ENCODE peak calls at places on chromosomes 11 and 22, in eight cellular contexts. One of them, this sample, is unnamed.
A peak's percentile ranks its signal among the peaks of the same experiment; 100 is the strongest.

GRCh38 chr22:19767427-19768380 is 7.1 kb downstream of the TBX1 start:
- DNase-seq in cardiac muscle cell: no peak
- DNase-seq in suprapubic skin: no peak
- DNase-seq in H1: no peak
- DNase-seq in H9: peak; percentile 68
- DNase-seq in right atrium auricular region: no peak
- DNase-seq in HCT116: peak; percentile 26
- DNase-seq in left ventricle myocardium inferior: peak; percentile 43
- DNase-seq in this sample: no peak

GRCh38 chr11:86790073-86790727 is 10.1 kb upstream of the PRSS23 start:
- DNase-seq in H1: no peak
- DNase-seq in suprapubic skin: no peak
- DNase-seq in H9: no peak
- DNase-seq in left ventricle myocardium inferior: no peak
- DNase-seq in cardiac muscle cell: no peak
- DNase-seq in right atrium auricular region: no peak
- DNase-seq in HCT116: no peak
- DNase-seq in this sample: no peak

GRCh38 chr22:19169002-19169946 is 9.3 kb downstream of the SLC25A1 start:
- DNase-seq in suprapubic skin: no peak
- DNase-seq in cardiac muscle cell: no peak
- DNase-seq in H9: peak; percentile 36
- DNase-seq in left ventricle myocardium inferior: no peak
- DNase-seq in H1: no peak
- DNase-seq in right atrium auricular region: no peak
- DNase-seq in HCT116: no peak
- DNase-seq in this sample: no peak

GRCh38 chr22:49011769-49012598 is 815.7 kb downstream of the BRD1 start:
- DNase-seq in suprapubic skin: peak; percentile 74
- DNase-seq in cardiac muscle cell: no peak
- DNase-seq in left ventricle myocardium inferior: no peak
- DNase-seq in H1: no peak
- DNase-seq in H9: peak; percentile 24
- DNase-seq in HCT116: no peak
- DNase-seq in right atrium auricular region: peak; percentile 55
- DNase-seq in this sample: peak; percentile 39

GRCh38 chr22:31750365-31751284 is 693 bp upstream of the PRR14L start:
- DNase-seq in right atrium auricular region: no peak
- DNase-seq in suprapubic skin: no peak
- DNase-seq in left ventricle myocardium inferior: no peak
- DNase-seq in H9: no peak
- DNase-seq in H1: no peak
- DNase-seq in HCT116: no peak
- DNase-seq in cardiac muscle cell: no peak
- DNase-seq in this sample: no peak

GRCh38 chr11:108278546-108278945 is 55.7 kb downstream of the ATM start:
- DNase-seq in left ventricle myocardium inferior: no peak
- DNase-seq in right atrium auricular region: no peak
- DNase-seq in suprapubic skin: no peak
- DNase-seq in cardiac muscle cell: peak; percentile 84
- DNase-seq in H9: peak; percentile 28
- DNase-seq in H1: no peak
- DNase-seq in HCT116: no peak
- DNase-seq in this sample: no peak

GRCh38 chr11:66653123-66653522 is 14.6 kb downstream of the RBM4 start:
- DNase-seq in cardiac muscle cell: no peak
- DNase-seq in right atrium auricular region: no peak
- DNase-seq in HCT116: no peak
- DNase-seq in left ventricle myocardium inferior: no peak
- DNase-seq in H9: no peak
- DNase-seq in suprapubic skin: no peak
- DNase-seq in H1: no peak
- DNase-seq in this sample: no peak

GRCh38 chr11:61310749-61311148 is 15.6 kb upstream of the VWCE start:
- DNase-seq in HCT116: no peak
- DNase-seq in H1: no peak
- DNase-seq in H9: no peak
- DNase-seq in cardiac muscle cell: no peak
- DNase-seq in left ventricle myocardium inferior: no peak
- DNase-seq in suprapubic skin: no peak
- DNase-seq in right atrium auricular region: no peak
- DNase-seq in this sample: no peak

GRCh38 chr22:21918466-21919185 is 34.0 kb downstream of the PPM1F start:
- DNase-seq in HCT116: no peak
- DNase-seq in suprapubic skin: no peak
- DNase-seq in cardiac muscle cell: no peak
- DNase-seq in H9: no peak
- DNase-seq in right atrium auricular region: no peak
- DNase-seq in H1: no peak
- DNase-seq in left ventricle myocardium inferior: no peak
- DNase-seq in this sample: no peak

GRCh38 chr22:21917206-21917958 is 35.3 kb downstream of the PPM1F start:
- DNase-seq in suprapubic skin: no peak
- DNase-seq in cardiac muscle cell: peak; percentile 61
- DNase-seq in H9: no peak
- DNase-seq in H1: no peak
- DNase-seq in left ventricle myocardium inferior: no peak
- DNase-seq in right atrium auricular region: no peak
- DNase-seq in HCT116: no peak
- DNase-seq in this sample: no peak

GRCh38 chr22:21915624-21916308 is 36.9 kb downstream of the PPM1F start:
- DNase-seq in suprapubic skin: no peak
- DNase-seq in HCT116: no peak
- DNase-seq in left ventricle myocardium inferior: no peak
- DNase-seq in H9: no peak
- DNase-seq in right atrium auricular region: no peak
- DNase-seq in cardiac muscle cell: no peak
- DNase-seq in H1: no peak
- DNase-seq in this sample: no peak

GRCh38 chr22:21917959-21918261 is 34.7 kb downstream of the PPM1F start:
- DNase-seq in H9: no peak
- DNase-seq in H1: no peak
- DNase-seq in cardiac muscle cell: no peak
- DNase-seq in suprapubic skin: no peak
- DNase-seq in HCT116: no peak
- DNase-seq in left ventricle myocardium inferior: no peak
- DNase-seq in right atrium auricular region: no peak
- DNase-seq in this sample: no peak

DNA sequence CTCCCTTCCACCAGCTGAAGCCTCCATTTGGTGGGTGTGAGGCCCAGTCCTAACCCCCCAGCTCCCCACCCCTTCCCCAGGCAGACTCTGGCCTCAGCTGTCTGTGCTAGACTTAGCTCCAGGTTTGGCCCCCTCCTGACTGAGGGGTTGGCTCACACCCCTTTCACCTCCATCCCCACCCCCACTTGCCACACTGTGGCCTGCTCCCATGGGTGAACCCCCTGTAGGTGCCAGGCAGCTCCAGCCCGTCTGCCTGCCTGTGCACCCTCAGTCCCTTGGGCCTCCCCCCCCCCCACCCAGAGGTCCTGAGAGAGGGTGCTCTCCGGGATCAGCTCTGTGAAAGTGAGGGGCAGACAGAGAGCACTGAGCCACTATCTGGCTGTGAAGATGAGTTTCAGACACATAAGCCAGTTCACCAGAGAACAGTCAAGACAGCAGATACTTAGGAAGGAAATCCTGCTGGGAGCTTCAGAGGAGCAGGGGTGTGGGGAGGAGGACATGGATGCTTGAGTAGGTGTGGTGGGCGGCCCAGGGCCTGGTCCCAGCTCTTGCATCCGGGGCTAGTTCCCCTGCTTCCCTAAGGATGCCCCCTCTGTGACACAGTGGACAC is 36.2 kb downstream of the PPM1F start:
- DNase-seq in suprapubic skin: no peak
- DNase-seq in H9: no peak
- DNase-seq in H1: no peak
- DNase-seq in right atrium auricular region: no peak
- DNase-seq in left ventricle myocardium inferior: no peak
- DNase-seq in cardiac muscle cell: no peak
- DNase-seq in HCT116: no peak
- DNase-seq in this sample: no peak
- H3K4me1 ChIP-seq in suprapubic skin: no peaks in the 10 kb centered on the region
- H3K4me1 ChIP-seq in H9: peaks cover 5% of the 10 kb centered on the region
- H3K4me1 ChIP-seq in H1: peaks cover 21% of the 10 kb centered on the region
- H3K4me1 ChIP-seq in right atrium auricular region: no peaks in the 10 kb centered on the region
- H3K4me1 ChIP-seq in left ventricle myocardium inferior: peaks cover 12% of the 10 kb centered on the region
- H3K4me1 ChIP-seq in cardiac muscle cell: peaks cover 12% of the 10 kb centered on the region
- H3K4me1 ChIP-seq in HCT116: no peaks in the 10 kb centered on the region
- H3K4me1 ChIP-seq in this sample: peaks cover 6% of the 10 kb centered on the region

GRCh38 chr11:1288426-1289151 is 20.8 kb downstream of the TOLLIP start:
- DNase-seq in suprapubic skin: no peak
- DNase-seq in right atrium auricular region: no peak
- DNase-seq in HCT116: no peak
- DNase-seq in H9: no peak
- DNase-seq in left ventricle myocardium inferior: peak; percentile 13
- DNase-seq in H1: no peak
- DNase-seq in cardiac muscle cell: no peak
- DNase-seq in this sample: no peak

GRCh38 chr11:1291295-1292017 is 18.0 kb downstream of the TOLLIP start:
- DNase-seq in right atrium auricular region: no peak
- DNase-seq in HCT116: no peak
- DNase-seq in left ventricle myocardium inferior: peak; percentile 6
- DNase-seq in suprapubic skin: peak; percentile 65
- DNase-seq in H9: no peak
- DNase-seq in H1: no peak
- DNase-seq in cardiac muscle cell: no peak
- DNase-seq in this sample: no peak

GRCh38 chr11:1292018-1292643 is 17.3 kb downstream of the TOLLIP start:
- DNase-seq in H1: no peak
- DNase-seq in left ventricle myocardium inferior: no peak
- DNase-seq in H9: no peak
- DNase-seq in suprapubic skin: peak; percentile 59
- DNase-seq in cardiac muscle cell: no peak
- DNase-seq in right atrium auricular region: no peak
- DNase-seq in HCT116: no peak
- DNase-seq in this sample: no peak

GRCh38 chr11:1289211-1289935 is 20.1 kb downstream of the TOLLIP start:
- DNase-seq in right atrium auricular region: no peak
- DNase-seq in H1: no peak
- DNase-seq in H9: no peak
- DNase-seq in HCT116: no peak
- DNase-seq in suprapubic skin: no peak
- DNase-seq in cardiac muscle cell: no peak
- DNase-seq in left ventricle myocardium inferior: peak; percentile 9
- DNase-seq in this sample: no peak

DNA sequence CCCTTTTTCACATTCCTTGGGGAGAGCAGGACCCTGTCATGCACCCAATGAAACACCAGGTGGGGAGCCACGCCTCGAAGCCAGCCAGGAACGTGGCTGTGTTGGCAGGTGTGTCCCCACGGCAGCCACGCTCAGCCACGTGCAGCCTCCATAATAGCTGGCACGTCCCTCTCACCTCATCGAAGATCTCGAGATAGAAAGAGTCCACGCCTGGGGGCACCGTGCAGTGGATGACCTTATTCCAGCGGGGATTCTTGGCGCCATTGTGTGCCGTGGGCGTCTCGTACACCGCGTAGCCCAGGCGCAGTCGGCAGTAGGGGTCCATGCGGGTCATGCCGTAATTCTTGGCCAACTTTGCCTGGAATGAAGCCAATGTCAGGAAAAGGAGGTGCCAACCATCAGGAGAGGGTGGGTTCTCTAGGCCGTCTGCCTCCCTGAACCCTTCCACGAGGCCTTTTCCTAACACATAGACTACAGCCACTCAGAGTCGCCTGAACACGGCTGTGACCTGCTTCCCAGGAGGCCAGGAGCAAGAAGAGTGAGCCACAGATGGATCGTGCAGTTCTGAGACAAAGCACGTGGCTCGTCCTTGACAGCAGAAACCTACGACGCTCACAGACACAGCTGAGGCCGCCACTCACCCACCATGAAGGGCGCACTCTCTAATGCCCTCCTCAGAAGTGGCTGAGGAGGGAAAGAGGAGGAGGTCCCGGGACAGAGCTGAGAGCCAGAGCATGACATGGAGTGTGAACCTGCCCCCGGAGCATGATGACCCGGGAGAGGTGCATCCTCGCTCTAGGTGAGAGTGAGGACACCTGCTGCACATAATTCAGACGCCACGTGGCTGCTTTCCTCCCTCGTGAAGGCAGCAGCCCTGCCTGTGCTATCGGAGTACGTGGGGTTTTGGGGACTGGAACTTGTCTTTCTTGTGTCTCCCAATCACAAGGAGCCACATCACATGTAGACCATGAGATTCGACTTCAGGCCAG is 19.1 kb downstream of the TOLLIP start:
- DNase-seq in H9: no peak
- DNase-seq in suprapubic skin: peak; percentile 50
- DNase-seq in cardiac muscle cell: no peak
- DNase-seq in right atrium auricular region: no peak
- DNase-seq in HCT116: no peak
- DNase-seq in H1: no peak
- DNase-seq in left ventricle myocardium inferior: no peak
- DNase-seq in this sample: no peak
- H3K4me1 ChIP-seq in H9: no peaks in the 10 kb centered on the region
- H3K4me1 ChIP-seq in suprapubic skin: peaks cover 17% of the 10 kb centered on the region
- H3K4me1 ChIP-seq in cardiac muscle cell: no peaks in the 10 kb centered on the region
- H3K4me1 ChIP-seq in right atrium auricular region: no peaks in the 10 kb centered on the region
- H3K4me1 ChIP-seq in HCT116: no peaks in the 10 kb centered on the region
- H3K4me1 ChIP-seq in H1: no peaks in the 10 kb centered on the region
- H3K4me1 ChIP-seq in left ventricle myocardium inferior: peaks cover 15% of the 10 kb centered on the region
- H3K4me1 ChIP-seq in this sample: no peaks in the 10 kb centered on the region

GRCh38 chr11:102197759-102198158 is 87.5 kb downstream of the YAP1 start:
- DNase-seq in H1: peak; percentile 79
- DNase-seq in right atrium auricular region: no peak
- DNase-seq in left ventricle myocardium inferior: no peak
- DNase-seq in H9: peak; percentile 81
- DNase-seq in cardiac muscle cell: no peak
- DNase-seq in suprapubic skin: no peak
- DNase-seq in HCT116: no peak
- DNase-seq in this sample: no peak

GRCh38 chr11:102196816-102197215 is 86.6 kb downstream of the YAP1 start:
- DNase-seq in left ventricle myocardium inferior: no peak
- DNase-seq in cardiac muscle cell: no peak
- DNase-seq in H1: no peak
- DNase-seq in right atrium auricular region: no peak
- DNase-seq in HCT116: no peak
- DNase-seq in suprapubic skin: no peak
- DNase-seq in H9: no peak
- DNase-seq in this sample: no peak

GRCh38 chr11:102202972-102203371 is 92.7 kb downstream of the YAP1 start:
- DNase-seq in H9: no peak
- DNase-seq in HCT116: no peak
- DNase-seq in right atrium auricular region: no peak
- DNase-seq in H1: no peak
- DNase-seq in cardiac muscle cell: no peak
- DNase-seq in left ventricle myocardium inferior: no peak
- DNase-seq in suprapubic skin: no peak
- DNase-seq in this sample: no peak

GRCh38 chr11:102201776-102202175 is 91.5 kb downstream of the YAP1 start:
- DNase-seq in cardiac muscle cell: no peak
- DNase-seq in HCT116: no peak
- DNase-seq in H9: no peak
- DNase-seq in suprapubic skin: no peak
- DNase-seq in right atrium auricular region: no peak
- DNase-seq in H1: no peak
- DNase-seq in left ventricle myocardium inferior: no peak
- DNase-seq in this sample: no peak

DNA sequence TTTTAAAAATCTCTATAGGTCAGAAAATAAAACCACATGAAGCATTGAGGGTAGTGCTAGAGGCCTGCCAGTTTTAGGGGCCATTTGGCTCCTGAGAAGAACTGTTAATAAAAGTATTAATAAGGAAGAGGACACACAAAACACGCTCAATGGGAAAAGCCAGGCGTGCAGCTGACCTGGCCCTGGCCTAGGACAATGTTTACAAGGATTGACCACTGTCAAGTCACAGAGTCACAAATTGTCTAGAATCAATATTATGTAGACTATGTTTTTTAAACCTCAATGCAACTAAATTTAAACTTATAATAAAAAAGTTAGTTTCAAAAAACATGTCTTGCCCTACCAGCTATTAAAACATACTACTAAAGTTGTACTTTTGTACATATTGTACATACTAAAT is 89.4 kb downstream of the YAP1 start:
- DNase-seq in right atrium auricular region: no peak
- DNase-seq in HCT116: no peak
- DNase-seq in suprapubic skin: no peak
- DNase-seq in cardiac muscle cell: no peak
- DNase-seq in H1: no peak
- DNase-seq in left ventricle myocardium inferior: no peak
- DNase-seq in H9: no peak
- DNase-seq in this sample: no peak
- H3K4me1 ChIP-seq in right atrium auricular region: no peaks in the 10 kb centered on the region
- H3K4me1 ChIP-seq in HCT116: peaks cover 2% of the 10 kb centered on the region
- H3K4me1 ChIP-seq in suprapubic skin: peaks cover 21% of the 10 kb centered on the region
- H3K4me1 ChIP-seq in cardiac muscle cell: peaks cover 21% of the 10 kb centered on the region
- H3K4me1 ChIP-seq in H1: peaks cover 5% of the 10 kb centered on the region
- H3K4me1 ChIP-seq in left ventricle myocardium inferior: peaks cover 30% of the 10 kb centered on the region
- H3K4me1 ChIP-seq in H9: peaks cover 6% of the 10 kb centered on the region
- H3K4me1 ChIP-seq in this sample: no peaks in the 10 kb centered on the region

DNA sequence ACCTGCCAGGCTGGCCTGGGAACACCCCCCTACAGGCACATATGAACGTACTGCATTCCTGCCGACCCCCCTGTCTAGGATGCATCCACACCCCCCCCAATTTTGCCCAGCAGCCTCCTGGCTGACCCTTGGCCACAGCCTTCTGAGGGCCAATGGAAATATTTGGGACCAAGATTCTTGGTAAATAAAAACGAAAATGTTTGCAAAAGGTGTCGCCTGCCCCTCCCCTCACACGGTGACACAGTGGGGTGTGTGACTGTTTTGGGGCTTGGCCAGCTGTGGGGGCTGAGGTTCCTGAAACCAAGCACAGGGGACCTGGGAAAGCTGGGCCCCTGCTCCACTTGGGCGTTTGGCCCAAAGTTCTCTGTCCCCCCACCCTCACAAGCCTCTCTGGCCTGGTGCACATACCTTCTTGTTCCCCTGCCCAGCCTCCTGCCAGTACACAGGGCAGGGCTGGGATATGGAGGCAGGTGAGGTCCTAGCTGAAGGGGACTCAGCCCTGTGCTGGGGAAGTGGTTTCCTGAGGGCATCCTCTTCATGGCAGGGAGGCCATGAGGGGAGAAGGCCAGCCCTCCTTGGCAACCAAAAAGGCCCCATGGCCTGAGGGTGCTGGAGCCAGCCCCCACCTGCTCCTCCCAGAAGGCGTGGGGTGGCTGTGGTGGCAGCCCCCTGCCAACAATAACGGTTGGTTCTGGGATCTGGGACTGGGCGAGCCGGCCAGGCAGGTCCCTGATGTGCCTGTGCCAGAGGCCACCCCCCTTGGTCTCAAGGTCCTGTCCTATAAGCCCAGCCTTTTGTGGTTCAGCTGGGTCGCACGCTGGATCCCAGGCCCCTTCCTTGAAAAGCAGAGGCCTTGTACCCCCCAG is 2.1 kb upstream of the CRACR2B start:
- DNase-seq in suprapubic skin: no peak
- DNase-seq in cardiac muscle cell: no peak
- DNase-seq in left ventricle myocardium inferior: no peak
- DNase-seq in HCT116: no peak
- DNase-seq in H1: no peak
- DNase-seq in H9: no peak
- DNase-seq in right atrium auricular region: no peak
- DNase-seq in this sample: no peak
- H3K4me1 ChIP-seq in suprapubic skin: peaks cover 74% of the 10 kb centered on the region
- H3K4me1 ChIP-seq in cardiac muscle cell: peaks cover 23% of the 10 kb centered on the region
- H3K4me1 ChIP-seq in left ventricle myocardium inferior: peaks cover 88% of the 10 kb centered on the region
- H3K4me1 ChIP-seq in HCT116: peaks cover 46% of the 10 kb centered on the region
- H3K4me1 ChIP-seq in H1: peaks cover 23% of the 10 kb centered on the region
- H3K4me1 ChIP-seq in H9: no peaks in the 10 kb centered on the region
- H3K4me1 ChIP-seq in right atrium auricular region: no peaks in the 10 kb centered on the region
- H3K4me1 ChIP-seq in this sample: peaks cover 77% of the 10 kb centered on the region